ENCODE peak calls at places on chromosomes 7 and 10, in ten cellular contexts. One of them, this sample, is unnamed.
A peak's percentile ranks its signal among the peaks of the same experiment; 100 is the strongest.

GRCh38 chr7:105648561-105649401 is 67.5 kb upstream of the EFCAB10 start:
- DNase-seq in T-helper 2 cell: no peak
- DNase-seq in T-helper 9 cell: no peak
- DNase-seq in lung: no peak
- DNase-seq in fibroblast of lung: no peak
- DNase-seq in omental fat pad: no peak
- DNase-seq in activated CD4-positive, alpha-beta T cell treated with anti-CD3 and anti-CD28 coated beads, Interleukin-2, amount 50 U/mL, for 48 hours: no peak
- DNase-seq in GM23248: peak; percentile 35
- DNase-seq in activated naive CD4-positive, alpha-beta T cell treated with Interleukin-2 at 50 U/mL for 16 hours: no peak
- DNase-seq in NT2/D1: no peak
- DNase-seq in this sample: no peak

GRCh38 chr10:47240173-47240572 is 59.8 kb upstream of the GDF10 start:
- DNase-seq in T-helper 2 cell: no peak
- DNase-seq in T-helper 9 cell: no peak
- DNase-seq in lung: no peak
- DNase-seq in fibroblast of lung: no peak
- DNase-seq in omental fat pad: no peak
- DNase-seq in activated CD4-positive, alpha-beta T cell treated with anti-CD3 and anti-CD28 coated beads, Interleukin-2, amount 50 U/mL, for 48 hours: no peak
- DNase-seq in GM23248: no peak
- DNase-seq in activated naive CD4-positive, alpha-beta T cell treated with Interleukin-2 at 50 U/mL for 16 hours: no peak
- DNase-seq in NT2/D1: no peak
- DNase-seq in this sample: no peak

GRCh38 chr10:54057357-54057756 is 743.7 kb downstream of the PCDH15 start:
- DNase-seq in T-helper 2 cell: no peak
- DNase-seq in T-helper 9 cell: no peak
- DNase-seq in lung: no peak
- DNase-seq in fibroblast of lung: no peak
- DNase-seq in omental fat pad: no peak
- DNase-seq in activated CD4-positive, alpha-beta T cell treated with anti-CD3 and anti-CD28 coated beads, Interleukin-2, amount 50 U/mL, for 48 hours: no peak
- DNase-seq in GM23248: no peak
- DNase-seq in activated naive CD4-positive, alpha-beta T cell treated with Interleukin-2 at 50 U/mL for 16 hours: no peak
- DNase-seq in NT2/D1: no peak
- DNase-seq in this sample: no peak

GRCh38 chr7:101420436-101420835 is 57.8 kb downstream of the COL26A1 start:
- DNase-seq in T-helper 2 cell: no peak
- DNase-seq in T-helper 9 cell: no peak
- DNase-seq in lung: no peak
- DNase-seq in fibroblast of lung: no peak
- DNase-seq in omental fat pad: no peak
- DNase-seq in activated CD4-positive, alpha-beta T cell treated with anti-CD3 and anti-CD28 coated beads, Interleukin-2, amount 50 U/mL, for 48 hours: no peak
- DNase-seq in GM23248: no peak
- DNase-seq in activated naive CD4-positive, alpha-beta T cell treated with Interleukin-2 at 50 U/mL for 16 hours: no peak
- DNase-seq in NT2/D1: no peak
- DNase-seq in this sample: no peak

GRCh38 chr7:94338921-94339371 is 55.7 kb upstream of the COL1A2 start:
- DNase-seq in T-helper 2 cell: no peak
- DNase-seq in T-helper 9 cell: no peak
- DNase-seq in lung: no peak
- DNase-seq in fibroblast of lung: peak; percentile 57
- DNase-seq in omental fat pad: no peak
- DNase-seq in activated CD4-positive, alpha-beta T cell treated with anti-CD3 and anti-CD28 coated beads, Interleukin-2, amount 50 U/mL, for 48 hours: no peak
- DNase-seq in GM23248: peak; percentile 79
- DNase-seq in activated naive CD4-positive, alpha-beta T cell treated with Interleukin-2 at 50 U/mL for 16 hours: no peak
- DNase-seq in NT2/D1: no peak
- DNase-seq in this sample: no peak

GRCh38 chr7:54788664-54789063 is 29.7 kb upstream of the SEC61G start:
- DNase-seq in T-helper 2 cell: peak; percentile 66
- DNase-seq in T-helper 9 cell: no peak
- DNase-seq in lung: no peak
- DNase-seq in fibroblast of lung: peak; percentile 91
- DNase-seq in omental fat pad: no peak
- DNase-seq in activated CD4-positive, alpha-beta T cell treated with anti-CD3 and anti-CD28 coated beads, Interleukin-2, amount 50 U/mL, for 48 hours: peak; percentile 13
- DNase-seq in GM23248: peak; percentile 91
- DNase-seq in activated naive CD4-positive, alpha-beta T cell treated with Interleukin-2 at 50 U/mL for 16 hours: peak; percentile 8
- DNase-seq in NT2/D1: peak; percentile 81
- DNase-seq in this sample: peak; percentile 67

GRCh38 chr7:15389073-15389472 is 172.7 kb downstream of the AGMO start:
- DNase-seq in T-helper 2 cell: no peak
- DNase-seq in T-helper 9 cell: no peak
- DNase-seq in lung: no peak
- DNase-seq in fibroblast of lung: no peak
- DNase-seq in omental fat pad: no peak
- DNase-seq in activated CD4-positive, alpha-beta T cell treated with anti-CD3 and anti-CD28 coated beads, Interleukin-2, amount 50 U/mL, for 48 hours: no peak
- DNase-seq in GM23248: peak; percentile 2
- DNase-seq in activated naive CD4-positive, alpha-beta T cell treated with Interleukin-2 at 50 U/mL for 16 hours: no peak
- DNase-seq in NT2/D1: no peak
- DNase-seq in this sample: no peak

GRCh38 chr10:43824934-43825333 is 176.3 kb upstream of the ZNF32 start:
- DNase-seq in T-helper 2 cell: no peak
- DNase-seq in T-helper 9 cell: no peak
- DNase-seq in lung: no peak
- DNase-seq in fibroblast of lung: peak; percentile 75
- DNase-seq in omental fat pad: no peak
- DNase-seq in activated CD4-positive, alpha-beta T cell treated with anti-CD3 and anti-CD28 coated beads, Interleukin-2, amount 50 U/mL, for 48 hours: no peak
- DNase-seq in GM23248: peak; percentile 82
- DNase-seq in activated naive CD4-positive, alpha-beta T cell treated with Interleukin-2 at 50 U/mL for 16 hours: no peak
- DNase-seq in NT2/D1: no peak
- DNase-seq in this sample: no peak

GRCh38 chr10:4670737-4671136 is 155.3 kb upstream of the AKR1E2 start:
- DNase-seq in T-helper 2 cell: no peak
- DNase-seq in T-helper 9 cell: no peak
- DNase-seq in lung: no peak
- DNase-seq in fibroblast of lung: no peak
- DNase-seq in omental fat pad: no peak
- DNase-seq in activated CD4-positive, alpha-beta T cell treated with anti-CD3 and anti-CD28 coated beads, Interleukin-2, amount 50 U/mL, for 48 hours: no peak
- DNase-seq in GM23248: peak; percentile 80
- DNase-seq in activated naive CD4-positive, alpha-beta T cell treated with Interleukin-2 at 50 U/mL for 16 hours: no peak
- DNase-seq in NT2/D1: no peak
- DNase-seq in this sample: no peak

GRCh38 chr7:75048435-75049379 is 24.9 kb downstream of the RCC1L start:
- DNase-seq in T-helper 2 cell: no peak
- DNase-seq in T-helper 9 cell: no peak
- DNase-seq in lung: no peak
- DNase-seq in fibroblast of lung: peak; percentile 61
- DNase-seq in omental fat pad: no peak
- DNase-seq in activated CD4-positive, alpha-beta T cell treated with anti-CD3 and anti-CD28 coated beads, Interleukin-2, amount 50 U/mL, for 48 hours: no peak
- DNase-seq in GM23248: peak; percentile 46
- DNase-seq in activated naive CD4-positive, alpha-beta T cell treated with Interleukin-2 at 50 U/mL for 16 hours: no peak
- DNase-seq in NT2/D1: no peak
- DNase-seq in this sample: no peak

GRCh38 chr7:70694909-70695803 is 436.8 kb upstream of the GALNT17 start:
- DNase-seq in T-helper 2 cell: no peak
- DNase-seq in T-helper 9 cell: no peak
- DNase-seq in lung: no peak
- DNase-seq in fibroblast of lung: peak; percentile 43
- DNase-seq in omental fat pad: no peak
- DNase-seq in activated CD4-positive, alpha-beta T cell treated with anti-CD3 and anti-CD28 coated beads, Interleukin-2, amount 50 U/mL, for 48 hours: peak; percentile 9
- DNase-seq in GM23248: peak; percentile 59
- DNase-seq in activated naive CD4-positive, alpha-beta T cell treated with Interleukin-2 at 50 U/mL for 16 hours: peak; percentile 3
- DNase-seq in NT2/D1: no peak
- DNase-seq in this sample: no peak

This sample was measured in iPS DF 19.7.